ENCODE peak calls at places on chromosomes 7 and 10, in five cellular contexts. L is heart left ventricle, G is transverse colon, P is IMR-90, T is A549. K is an unnamed sample.

GRCh38 chr10:28291881-28292297 is 11.0 kb downstream of the MPP7 start:
- DNase-seq in L (no peak), G (no peak), P (peak; percentile 93), T (no peak), K (no peak)

GRCh38 chr10:97003151-97003803 is 171.2 kb downstream of the LCOR start:
- DNase-seq in G (no peak), P (no peak), L (no peak), T (no peak), K (no peak)

GRCh38 chr7:27128776-27129728 is 1.5 kb downstream of the HOXA4 start:
- DNase-seq in T (no peak), P (no peak), L (no peak), G (no peak), K (no peak)

GRCh38 chr7:29588212-29588611 is 24.6 kb downstream of the PRR15 start:
- DNase-seq in L (no peak), T (no peak), G (peak; percentile 59), P (no peak), K (no peak)

GRCh38 chr7:91657386-91658120 is 222.9 kb downstream of the MTERF1 start:
- DNase-seq in G (no peak), L (no peak), P (no peak), T (no peak), K (no peak)

GRCh38 chr7:152462995-152463713 is 27.4 kb upstream of the KMT2C start:
- DNase-seq in G (no peak), P (peak; percentile 55), T (no peak), L (no peak), K (no peak)

GRCh38 chr10:119608316-119609155 is 11.8 kb upstream of the TIAL1 start:
- DNase-seq in P (peak; percentile 35), T (peak; percentile 58), G (peak; percentile 42), L (peak; percentile 58), K (no peak)

GRCh38 chr7:80078159-80078731 is 56.4 kb upstream of the GNAI1 start:
- DNase-seq in T (peak; percentile 15), G (no peak), P (peak; percentile 40), L (no peak), K (no peak)

GRCh38 chr10:132614431-132615341 is 77.1 kb downstream of the INPP5A start:
- DNase-seq in L (no peak), G (no peak), T (no peak), P (no peak), K (no peak)

GRCh38 chr10:72847681-72848080 is 45.9 kb upstream of the OIT3 start:
- DNase-seq in G (no peak), T (no peak), L (no peak), P (peak; percentile 28), K (no peak)

GRCh38 chr7:128322040-128322643 is 21.6 kb downstream of the RBM28 start:
- DNase-seq in L (no peak), G (no peak), T (no peak), P (peak; percentile 54), K (no peak)

GRCh38 chr7:143239822-143240221 is 18.0 kb downstream of the TAS2R40 start:
- DNase-seq in G (no peak), L (no peak), T (no peak), P (peak; percentile 19), K (no peak)

GRCh38 chr7:14368285-14368684 is 378.8 kb upstream of the ETV1 start:
- DNase-seq in P (no peak), G (no peak), L (no peak), T (no peak), K (no peak)

GRCh38 chr7:94923412-94923811 is 16.0 kb downstream of the PPP1R9A start:
- DNase-seq in L (no peak), G (no peak), T (no peak), P (no peak), K (no peak)

GRCh38 chr10:17782921-17783665 is 26.1 kb upstream of the MRC1 start:
- DNase-seq in L (no peak), P (peak; percentile 33), T (no peak), G (no peak), K (no peak)

GRCh38 chr10:129410688-129411087 is 56.4 kb upstream of the MGMT start:
- DNase-seq in P (no peak), T (no peak), G (no peak), L (no peak), K (no peak)

GRCh38 chr7:90681336-90682019 is 85.4 kb downstream of the CDK14 start:
- DNase-seq in T (no peak), L (no peak), P (peak; percentile 56), G (no peak), K (no peak)

GRCh38 chr10:124677291-124677690 is 66.9 kb downstream of the FAM53B start:
- DNase-seq in L (peak; percentile 69), P (no peak), G (no peak), T (no peak), K (no peak)

GRCh38 chr10:52621635-52622079 is 150.9 kb downstream of the MBL2 start:
- DNase-seq in P (peak; percentile 43), G (no peak), L (no peak), T (no peak), K (no peak)

GRCh38 chr7:43823941-43824340 is 45.4 kb downstream of the MRPS24 start:
- DNase-seq in G (no peak), P (no peak), T (no peak), L (no peak), K (no peak)

GRCh38 chr7:158443688-158444483 is 143.7 kb downstream of the PTPRN2 start:
- DNase-seq in G (no peak), T (no peak), P (no peak), L (no peak), K (no peak)

GRCh38 chr7:136251826-136252225 is 274.7 kb upstream of the MTPN start:
- DNase-seq in T (no peak), P (no peak), G (no peak), L (no peak), K (no peak)

GRCh38 chr7:38881015-38881414 is 28.0 kb downstream of the VPS41 start:
- DNase-seq in P (no peak), L (no peak), T (no peak), G (no peak), K (no peak)

DNA sequence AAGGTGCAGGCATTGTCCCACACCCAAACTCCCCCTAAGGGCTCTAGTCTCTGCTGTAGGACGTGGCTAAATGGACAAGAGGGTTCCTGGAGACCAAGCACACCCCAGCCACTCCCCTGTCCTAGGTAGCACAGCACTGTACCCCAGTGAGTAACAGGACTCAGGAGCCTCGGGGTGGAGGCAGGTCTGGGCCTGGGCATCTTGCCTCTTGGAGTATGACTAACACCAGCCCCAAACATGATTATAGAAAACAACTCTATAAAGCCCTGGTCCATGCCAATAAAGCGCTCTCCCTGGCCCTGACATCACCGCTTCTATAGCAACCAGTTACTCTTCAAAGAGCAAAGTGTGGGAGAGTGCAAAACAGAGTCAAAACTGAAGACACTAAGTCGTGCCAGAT is 195.0 kb downstream of the CALN1 start:
- DNase-seq in T (no peak), P (no peak), L (no peak), G (no peak), K (no peak)
- H3K9me3 ChIP-seq in T (no peaks in the 10 kb centered on the region), P (peaks cover 16% of the 10 kb centered on the region), L (no peaks in the 10 kb centered on the region), G (no peaks in the 10 kb centered on the region), K (no peaks in the 10 kb centered on the region)

DNA sequence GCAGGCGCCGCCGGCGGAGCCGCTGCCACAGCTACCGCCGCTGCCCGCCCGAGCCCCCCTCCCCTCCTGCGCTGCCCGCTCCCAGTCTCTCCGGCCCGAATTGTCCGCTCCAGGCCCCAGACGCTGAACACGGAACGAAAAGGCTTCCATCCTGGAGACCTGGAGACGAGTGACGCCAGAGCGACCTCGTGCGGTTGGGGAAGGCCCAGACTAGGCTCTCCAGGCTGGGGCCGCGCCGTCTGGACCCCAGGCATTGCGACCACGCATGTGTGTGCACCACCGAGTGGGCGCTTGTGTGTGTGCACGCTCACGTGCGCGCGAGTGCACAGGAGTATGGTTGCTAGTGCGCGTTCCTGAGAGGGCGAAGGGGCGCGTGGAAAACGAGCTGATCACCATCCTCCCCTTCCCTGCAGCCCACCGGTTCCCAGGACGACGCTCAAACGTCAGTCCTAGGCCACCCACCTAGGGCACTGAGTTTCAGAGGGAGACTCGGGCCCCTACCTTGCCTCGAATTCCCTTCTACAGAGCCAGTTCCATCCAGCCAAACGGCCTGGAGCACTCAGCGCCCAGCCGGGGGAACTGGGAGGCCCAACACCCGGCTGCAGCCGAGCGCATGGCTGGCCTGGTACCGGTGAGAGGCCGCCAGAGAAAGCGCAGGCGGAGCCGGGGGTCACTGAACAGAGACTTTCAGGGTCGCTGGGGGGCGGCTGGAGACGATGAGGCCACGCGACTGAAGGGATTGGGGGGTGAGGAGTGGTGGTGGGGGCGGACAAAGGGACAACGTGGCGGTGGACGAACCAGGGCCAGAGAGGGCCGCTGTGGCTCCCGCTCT is 11.6 kb downstream of the LBX1 start:
- DNase-seq in T (peak; percentile 71), P (peak; percentile 36), L (peak; percentile 10), G (peak; percentile 36), K (no peak)
- TF ChIP-seq CTCF in T (peak; percentile 60), P (peak; percentile 39), L (no peak), G (peak; percentile 24), K (no peak)

DNA sequence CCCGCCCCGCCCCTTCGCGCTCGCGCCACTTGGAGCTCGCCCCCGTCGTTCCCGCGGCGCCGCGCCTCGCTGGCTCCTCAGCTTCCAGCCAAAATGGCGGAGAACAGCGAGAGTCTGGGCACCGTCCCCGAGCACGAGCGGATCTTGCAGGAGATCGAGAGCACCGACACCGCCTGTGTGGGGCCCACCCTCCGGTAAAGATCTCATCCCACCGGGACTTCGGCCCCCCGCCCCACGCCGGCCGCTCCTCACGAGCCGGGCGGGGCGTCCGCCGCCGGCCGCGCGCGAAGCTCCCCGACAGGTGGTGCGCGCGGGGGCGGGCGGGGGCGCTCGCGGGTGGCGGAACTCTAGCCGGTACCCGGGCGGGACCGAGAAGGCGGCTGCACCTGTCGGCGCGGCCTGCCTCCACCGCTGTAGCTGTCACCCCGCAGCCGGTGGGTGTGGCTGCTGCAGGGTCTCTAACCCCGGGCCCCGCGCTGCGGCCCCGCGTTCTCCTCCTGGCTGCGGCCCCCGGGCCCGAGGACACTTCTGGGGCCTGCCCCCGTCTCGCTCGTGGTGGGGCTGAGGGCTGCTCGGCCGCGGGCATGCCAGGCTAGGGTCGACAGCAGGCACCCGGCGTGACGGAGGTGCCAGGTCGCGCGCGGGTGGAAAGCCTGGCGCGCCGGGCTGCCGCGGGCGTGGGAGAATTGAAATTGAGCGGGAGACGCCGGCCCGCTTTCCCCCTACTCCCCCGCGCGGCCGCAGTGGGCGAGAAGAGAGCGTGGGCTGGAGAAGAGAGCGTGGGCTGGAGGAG is at the start of gene EXOC6:
- DNase-seq in T (peak; percentile 54), P (peak; percentile 74), G (peak; percentile 86), L (peak; percentile 89), K (peak; percentile 38)
- TF ChIP-seq POLR2A in T (peak; percentile 72), P (peak; percentile 45), G (no peak), L (no peak), K (no peak)

GRCh38 chr10:108783897-108784296 is 1139.4 kb downstream of the XPNPEP1 start:
- DNase-seq in P (peak; percentile 36), T (peak; percentile 2), L (no peak), G (no peak), K (no peak)
- H3K9me3 ChIP-seq in P (peaks cover 4% of the 10 kb centered on the region), T (peaks cover 12% of the 10 kb centered on the region), L (peaks cover 25% of the 10 kb centered on the region), G (peaks cover 4% of the 10 kb centered on the region), K (peaks cover 37% of the 10 kb centered on the region)

GRCh38 chr10:20890009-20890408 is 7.1 kb downstream of the NEBL start:
- DNase-seq in G (no peak), L (no peak), P (no peak), T (no peak), K (no peak)

GRCh38 chr10:20891338-20891714 is 5.8 kb downstream of the NEBL start:
- DNase-seq in L (no peak), P (no peak), T (no peak), G (no peak), K (no peak)

GRCh38 chr10:20890491-20891337 is 6.4 kb downstream of the NEBL start:
- DNase-seq in T (no peak), P (no peak), L (no peak), G (no peak), K (no peak)

GRCh38 chr10:20887706-20888535 is 9.2 kb downstream of the NEBL start:
- DNase-seq in G (no peak), L (no peak), T (no peak), P (no peak), K (no peak)

GRCh38 chr10:20888620-20889337 is 8.3 kb downstream of the NEBL start:
- DNase-seq in L (no peak), G (no peak), T (no peak), P (no peak), K (no peak)
- TF ChIP-seq CTCF in L (no peak), G (no peak), T (peak; percentile 10), P (no peak), K (no peak)